ENCODE peak calls at places on chromosomes 2 and 18, in seven cellular contexts. R is esophagus squamous epithelium, K is transverse colon, L is mammary epithelial cell, H is tibial nerve, J is heart left ventricle, B is ovary. V is an unnamed sample.

GRCh38 chr2:218891275-218892135 is 10.9 kb downstream of the WNT10A start:
- DNase-seq in L (no peak), R (no peak), B (no peak), J (no peak), K (no peak), H (no peak), V (no peak)

GRCh38 chr2:73283545-73284295 is 558 bp downstream of the FBXO41 start:
- DNase-seq in L (no peak), J (peak; percentile 71), H (no peak), K (no peak), B (no peak), R (no peak), V (no peak)

GRCh38 chr2:162422894-162423293 is 79.0 kb downstream of the GCA start:
- DNase-seq in L (no peak), R (no peak), K (no peak), H (no peak), J (no peak), B (no peak), V (no peak)

GRCh38 chr18:48488388-48488850 is 50.4 kb upstream of the CTIF start:
- DNase-seq in K (peak; percentile 70), J (peak; percentile 77), R (no peak), H (peak; percentile 57), L (peak; percentile 73), B (peak; percentile 83), V (peak; percentile 83)

GRCh38 chr2:165083326-165083725 is 120.5 kb downstream of the SCN3A start:
- DNase-seq in B (no peak), K (no peak), J (no peak), H (no peak), L (no peak), R (no peak), V (no peak)

GRCh38 chr2:17969661-17970060 is 91.2 kb downstream of the KCNS3 start:
- DNase-seq in K (no peak), H (no peak), J (no peak), L (no peak), B (no peak), R (no peak), V (no peak)

GRCh38 chr18:28039078-28039477 is 137.9 kb downstream of the CDH2 start:
- DNase-seq in K (no peak), J (no peak), H (no peak), R (no peak), L (peak; percentile 3), B (no peak), V (peak; percentile 7)

GRCh38 chr2:128319773-128320608 is 1.3 kb upstream of the HS6ST1 start:
- DNase-seq in J (peak; percentile 51), R (no peak), K (no peak), H (no peak), L (no peak), B (peak; percentile 21), V (no peak)

GRCh38 chr18:46621111-46621766 is 35.8 kb downstream of the LOXHD1 start:
- DNase-seq in H (no peak), R (no peak), J (no peak), L (no peak), K (no peak), B (no peak), V (no peak)

GRCh38 chr2:235546151-235546435 is 52.2 kb downstream of the AGAP1 start:
- DNase-seq in J (no peak), R (no peak), H (no peak), B (no peak), L (no peak), K (no peak), V (no peak)

GRCh38 chr2:218981390-218982311 is 3.3 kb downstream of the FEV start:
- DNase-seq in R (no peak), J (peak; percentile 70), K (peak; percentile 46), H (no peak), L (peak; percentile 50), B (peak; percentile 28), V (peak; percentile 55)

GRCh38 chr2:64861338-64862000 is 127.7 kb upstream of the SLC1A4 start:
- DNase-seq in R (no peak), J (no peak), L (no peak), B (no peak), H (no peak), K (no peak), V (no peak)

GRCh38 chr18:76756491-76757288 is 65.7 kb upstream of the ZNF236 start:
- DNase-seq in R (no peak), B (no peak), J (no peak), L (no peak), K (peak; percentile 19), H (peak; percentile 18), V (peak; percentile 43)

GRCh38 chr2:20411361-20411894 is 35.4 kb upstream of the RHOB start:
- DNase-seq in K (peak; percentile 92), R (no peak), B (peak; percentile 39), H (peak; percentile 97), J (peak; percentile 92), L (peak; percentile 72), V (peak; percentile 82)

GRCh38 chr2:137942037-137942784 is 22.1 kb upstream of the HNMT start:
- DNase-seq in B (no peak), L (no peak), R (no peak), J (no peak), K (no peak), H (no peak), V (no peak)

GRCh38 chr2:84653302-84653701 is 137.0 kb downstream of the DNAH6 start:
- DNase-seq in B (no peak), J (no peak), R (no peak), L (no peak), H (no peak), K (no peak), V (no peak)

GRCh38 chr2:3575534-3576324 is 669 bp downstream of the RPS7 start:
- DNase-seq in J (no peak), L (peak; percentile 14), K (no peak), B (no peak), R (no peak), H (no peak), V (peak; percentile 29)

GRCh38 chr2:18311413-18311812 is 249.0 kb downstream of the RDH14 start:
- DNase-seq in K (no peak), B (no peak), J (no peak), R (no peak), L (no peak), H (no peak), V (peak; percentile 31)

GRCh38 chr2:45745231-45745630 is 93.8 kb downstream of the PRKCE start:
- DNase-seq in K (peak; percentile 62), H (no peak), J (no peak), R (no peak), B (no peak), L (no peak), V (no peak)

GRCh38 chr2:168632733-168633132 is 169.7 kb upstream of the NOSTRIN start:
- DNase-seq in J (no peak), L (no peak), H (peak; percentile 7), K (no peak), R (no peak), B (peak; percentile 27), V (no peak)

GRCh38 chr2:37436324-37436723 is 91.9 kb downstream of the QPCT start:
- DNase-seq in R (no peak), B (no peak), J (no peak), H (no peak), L (no peak), K (no peak), V (no peak)

GRCh38 chr2:74670263-74670662 is 16.2 kb downstream of the SEMA4F start:
- DNase-seq in H (no peak), L (no peak), K (no peak), R (no peak), J (no peak), B (no peak), V (no peak)

GRCh38 chr2:74671479-74671878 is 17.4 kb downstream of the SEMA4F start:
- DNase-seq in H (no peak), K (no peak), J (no peak), R (no peak), L (peak; percentile 63), B (no peak), V (no peak)

GRCh38 chr2:74673821-74674528 is 19.9 kb downstream of the SEMA4F start:
- DNase-seq in K (no peak), R (no peak), H (no peak), B (no peak), J (no peak), L (no peak), V (no peak)

GRCh38 chr2:74679615-74680014 is 25.6 kb downstream of the SEMA4F start:
- DNase-seq in J (no peak), B (no peak), L (no peak), R (no peak), K (no peak), H (no peak), V (no peak)

GRCh38 chr2:74675090-74675489 is 21.0 kb downstream of the SEMA4F start:
- DNase-seq in B (no peak), R (no peak), L (no peak), J (no peak), H (no peak), K (no peak), V (no peak)
- H3K36me3 ChIP-seq in B (no peaks in the 10 kb centered on the region), R (no peaks in the 10 kb centered on the region), L (peaks cover 6% of the 10 kb centered on the region), J (peaks cover 40% of the 10 kb centered on the region), H (peaks cover 14% of the 10 kb centered on the region), K (no peaks in the 10 kb centered on the region), V (no peaks in the 10 kb centered on the region)

GRCh38 chr2:227451655-227451992 is 20.3 kb upstream of the AGFG1 start:
- DNase-seq in K (no peak), H (no peak), B (no peak), R (no peak), L (no peak), J (no peak), V (no peak)
- H3K27ac ChIP-seq in K (peak overlapping the region; percentile 65), H (no peak overlapping the region), B (no peak overlapping the region), R (no peak overlapping the region), L (no peak overlapping the region), J (no peak overlapping the region), V (peak overlapping the region; percentile 87)

DNA sequence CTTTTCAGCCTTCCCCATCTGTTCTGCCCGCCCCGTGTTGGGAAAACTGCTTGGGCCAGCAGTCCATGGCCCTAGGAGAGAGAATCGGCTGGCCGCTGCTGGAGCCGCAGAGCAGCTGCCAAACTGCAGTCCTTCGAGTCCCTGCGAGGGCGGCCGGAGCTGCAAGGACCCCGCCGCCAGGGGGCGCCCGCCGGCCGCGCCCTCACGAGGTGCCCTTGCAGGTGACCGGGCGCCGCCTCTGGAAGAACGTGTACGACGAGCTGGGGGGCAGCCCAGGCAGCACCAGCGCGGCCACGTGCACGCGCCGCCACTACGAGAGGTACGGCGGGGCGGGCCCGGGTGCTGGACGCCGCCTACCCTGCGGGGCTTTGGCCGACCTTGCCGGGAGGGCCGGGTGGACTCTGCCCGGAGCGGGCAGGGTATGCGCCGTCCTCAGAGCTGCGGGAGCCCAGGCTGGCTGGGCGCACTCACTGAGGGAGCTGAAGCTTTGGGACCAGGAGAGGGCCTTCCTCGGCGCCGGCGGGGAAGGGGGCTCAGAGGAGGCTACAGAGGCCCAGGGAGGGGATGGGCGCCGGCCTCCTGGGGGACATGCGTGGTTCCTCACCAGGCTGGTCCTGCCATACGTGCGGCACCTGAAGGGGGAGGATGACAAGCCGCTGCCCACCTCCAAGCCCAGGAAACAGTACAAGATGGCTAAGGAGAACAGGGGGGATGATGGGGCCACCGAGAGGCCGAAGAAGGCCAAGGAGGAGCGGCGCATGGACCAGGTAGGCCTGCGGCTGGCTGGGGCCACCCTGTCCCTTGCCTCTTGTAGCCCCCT is 13.6 kb downstream of the ARID5A start:
- DNase-seq in L (no peak), K (no peak), J (no peak), B (no peak), R (no peak), H (no peak), V (peak; percentile 54)
- H3K36me3 ChIP-seq in L (no peaks in the 10 kb centered on the region), K (no peaks in the 10 kb centered on the region), J (peaks cover 59% of the 10 kb centered on the region), B (no peaks in the 10 kb centered on the region), R (peaks cover 21% of the 10 kb centered on the region), H (peaks cover 13% of the 10 kb centered on the region), V (no peaks in the 10 kb centered on the region)

DNA sequence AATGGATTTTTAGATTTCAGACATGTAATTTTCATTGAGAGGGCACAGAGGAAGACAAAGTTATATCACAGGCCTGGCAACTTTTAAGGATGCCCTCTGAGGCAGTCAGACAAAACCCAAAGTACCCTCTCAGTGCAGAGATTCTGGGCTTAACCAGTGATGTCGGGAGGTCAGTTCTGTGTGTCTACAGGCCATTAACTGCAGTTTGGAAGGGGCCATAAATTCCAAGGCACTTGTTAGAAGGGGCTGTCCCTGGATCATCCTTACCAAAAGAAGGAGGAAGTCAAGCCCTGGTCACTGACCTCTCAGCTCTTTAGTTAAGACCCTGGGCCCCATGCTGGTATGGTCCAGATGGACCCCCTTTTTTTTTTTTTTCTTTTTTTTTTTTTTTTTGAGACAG is 60.7 kb downstream of the LRRFIP1 start:
- DNase-seq in K (no peak), H (no peak), J (no peak), B (no peak), L (no peak), R (no peak), V (no peak)
- H3K27ac ChIP-seq in K (peak overlapping the region; percentile 92), H (peak overlapping the region; percentile 97), J (peak overlapping the region; percentile 84), B (peak overlapping the region; percentile 48), L (peak overlapping the region; percentile 98), R (peak overlapping the region; percentile 73), V (peak overlapping the region; percentile 27)

V was measured in hepatocyte.